ENCODE peak calls at places on chromosomes 3 and 15, in four cellular contexts. X is GM23338, U is left ventricle myocardium inferior, M is spleen. V is an unnamed sample. For H3K4me1, the result is how much of the 10 kb centered on the place peaks cover.

GRCh38 chr3:12644297-12644937 is 19.5 kb downstream of the RAF1 start:
- DNase-seq in M (no peak), U (no peak), X (no peak), V (no peak)

GRCh38 chr3:152474585-152474984 is 205.9 kb downstream of the MBNL1 start:
- DNase-seq in M (no peak), U (no peak), X (peak), V (no peak)

GRCh38 chr3:170322501-170323328 is 34.8 kb upstream of the SKIL start:
- DNase-seq in U (no peak), M (no peak), X (no peak), V (no peak)

GRCh38 chr15:69415381-69415780 is 1.2 kb downstream of the KIF23 start:
- DNase-seq in M (no peak), X (no peak), U (no peak), V (no peak)

GRCh38 chr3:119073258-119074001 is 38.8 kb upstream of the IGSF11 start:
- DNase-seq in X (no peak), M (peak), U (no peak), V (no peak)

GRCh38 chr3:37556789-37557301 is 304.8 kb upstream of the CTDSPL start:
- DNase-seq in M (peak), X (no peak), U (no peak), V (no peak)

GRCh38 chr15:52486003-52486996 is 42.4 kb downstream of the MYO5A start:
- DNase-seq in X (peak), M (no peak), U (no peak), V (no peak)

GRCh38 chr3:171240504-171240835 is 213.9 kb upstream of the SLC2A2 start:
- DNase-seq in X (no peak), U (no peak), M (no peak), V (no peak)

GRCh38 chr3:138492980-138493675 is 58.7 kb downstream of the ESYT3 start:
- DNase-seq in X (no peak), M (no peak), U (no peak), V (no peak)

GRCh38 chr3:124483915-124484470 is 246.3 kb upstream of the UMPS start:
- DNase-seq in M (no peak), U (no peak), X (no peak), V (no peak)
- H3K4me1 ChIP-seq in M (under half), U (under half), X (under half), V (under half)

GRCh38 chr15:78319588-78319987 is 20.2 kb upstream of the SKIC8 start:
- DNase-seq in U (no peak), X (no peak), M (peak), V (no peak)
- H3K4me1 ChIP-seq in U (under half), X (under half), M (under half), V (under half)

GRCh38 chr3:47362704-47363103 is 18.1 kb upstream of the PTPN23 start:
- DNase-seq in U (no peak), M (no peak), X (no peak), V (peak)

GRCh38 chr3:47366833-47367232 is 14.0 kb upstream of the PTPN23 start:
- DNase-seq in X (no peak), U (no peak), M (no peak), V (no peak)

GRCh38 chr3:47370887-47371697 is 9.7 kb upstream of the PTPN23 start:
- DNase-seq in U (no peak), M (peak), X (peak), V (peak)

GRCh38 chr3:47365213-47366153 is 15.3 kb upstream of the PTPN23 start:
- DNase-seq in X (no peak), M (no peak), U (no peak), V (no peak)

GRCh38 chr3:47367631-47368030 is 13.2 kb upstream of the PTPN23 start:
- DNase-seq in U (no peak), X (no peak), M (no peak), V (no peak)
- H3K4me1 ChIP-seq in U (under half), X (under half), M (under half), V (under half)

GRCh38 chr3:113638910-113639309 is 57.5 kb downstream of the USF3 start:
- DNase-seq in U (no peak), X (no peak), M (no peak), V (no peak)

GRCh38 chr3:113639683-113640082 is 56.8 kb downstream of the USF3 start:
- DNase-seq in X (no peak), M (no peak), U (no peak), V (no peak)

GRCh38 chr3:113643583-113643982 is 52.9 kb downstream of the USF3 start:
- DNase-seq in X (no peak), M (no peak), U (no peak), V (no peak)

GRCh38 chr3:113634782-113635474 is 61.5 kb downstream of the USF3 start:
- DNase-seq in M (no peak), X (no peak), U (no peak), V (no peak)

GRCh38 chr3:113637756-113638155 is 58.7 kb downstream of the USF3 start:
- DNase-seq in M (no peak), X (no peak), U (no peak), V (no peak)
- H3K4me1 ChIP-seq in M (under half), X (under half), U (under half), V (under half)

GRCh38 chr15:68300115-68300940 is 22.8 kb downstream of the FEM1B start:
- DNase-seq in M (peak), U (no peak), X (no peak), V (no peak)

GRCh38 chr15:68301300-68301699 is 23.8 kb downstream of the FEM1B start:
- DNase-seq in X (no peak), M (peak), U (no peak), V (no peak)

GRCh38 chr15:68298336-68298735 is 20.8 kb downstream of the FEM1B start:
- DNase-seq in X (no peak), M (peak), U (no peak), V (no peak)

GRCh38 chr15:68299436-68299835 is 21.9 kb downstream of the FEM1B start:
- DNase-seq in M (peak), X (no peak), U (no peak), V (no peak)

GRCh38 chr15:68298882-68299381 is 21.4 kb downstream of the FEM1B start:
- DNase-seq in M (peak), X (no peak), U (no peak), V (no peak)
- H3K4me1 ChIP-seq in M (under half), X (under half), U (half or more), V (under half)

GRCh38 chr3:189948724-189949045 is 172.0 kb downstream of the P3H2 start:
- DNase-seq in U (no peak), X (no peak), M (no peak), V (no peak)
- H3K4me1 ChIP-seq in U (under half), X (under half), M (under half), V (under half)

GRCh38 chr15:67547064-67547463 is 4.6 kb downstream of the MAP2K5 start:
- DNase-seq in U (no peak), M (no peak), X (no peak), V (no peak)

GRCh38 chr15:67548862-67549651 is 6.6 kb downstream of the MAP2K5 start:
- DNase-seq in U (peak), M (no peak), X (peak), V (no peak)

GRCh38 chr15:67549736-67550135 is 7.2 kb downstream of the MAP2K5 start:
- DNase-seq in M (no peak), U (no peak), X (no peak), V (no peak)

GRCh38 chr15:67548532-67548852 is 6.0 kb downstream of the MAP2K5 start:
- DNase-seq in U (no peak), X (no peak), M (no peak), V (no peak)

GRCh38 chr15:67547836-67548531 is 5.5 kb downstream of the MAP2K5 start:
- DNase-seq in X (no peak), M (no peak), U (no peak), V (no peak)
- H3K4me1 ChIP-seq in X (under half), M (under half), U (half or more), V (under half)

GRCh38 chr3:53243785-53244184 is 12.0 kb downstream of the TKT start:
- DNase-seq in M (no peak), U (no peak), X (peak), V (no peak)

GRCh38 chr3:53242642-53243041 is 13.2 kb downstream of the TKT start:
- DNase-seq in X (no peak), U (no peak), M (no peak), V (no peak)

GRCh38 chr3:53244281-53244680 is 11.5 kb downstream of the TKT start:
- DNase-seq in M (no peak), X (no peak), U (no peak), V (no peak)

GRCh38 chr3:53242155-53242554 is 13.7 kb downstream of the TKT start:
- DNase-seq in X (no peak), M (no peak), U (peak), V (no peak)

DNA sequence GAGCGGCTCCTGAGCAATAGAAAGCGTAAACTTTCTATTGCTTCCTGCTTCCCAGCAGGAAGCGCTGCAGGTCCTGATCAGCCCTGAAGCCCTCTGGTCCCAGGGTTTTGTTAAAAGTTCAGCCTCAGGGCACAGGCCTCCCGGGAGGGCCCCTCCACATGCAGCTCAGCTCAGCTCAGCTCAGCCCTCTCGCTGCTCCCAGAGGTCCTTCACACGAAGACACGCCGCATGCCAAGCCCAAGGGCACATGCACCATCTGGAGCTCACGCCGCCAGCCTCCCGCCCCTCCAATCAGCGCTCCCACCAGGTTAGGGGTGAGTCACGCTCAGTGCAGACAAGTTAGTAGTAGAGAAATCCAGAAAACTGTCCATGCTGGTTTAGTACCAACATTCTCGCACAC is 12.7 kb downstream of the TKT start:
- DNase-seq in X (peak), U (no peak), M (no peak), V (no peak)
- H3K4me1 ChIP-seq in X (half or more), U (half or more), M (under half), V (under half)

GRCh38 chr15:73982251-73982962 is 9.7 kb downstream of the STOML1 start:
- DNase-seq in U (peak), M (peak), X (no peak), V (no peak)

GRCh38 chr15:73984208-73984979 is 7.7 kb downstream of the STOML1 start:
- DNase-seq in X (no peak), U (no peak), M (no peak), V (no peak)

GRCh38 chr15:73981761-73982222 is 10.3 kb downstream of the STOML1 start:
- DNase-seq in M (no peak), U (no peak), X (no peak), V (no peak)

GRCh38 chr15:73983773-73984172 is 8.3 kb downstream of the STOML1 start:
- DNase-seq in M (no peak), X (no peak), U (no peak), V (no peak)

GRCh38 chr15:73983211-73983727 is 8.8 kb downstream of the STOML1 start:
- DNase-seq in U (peak), X (no peak), M (no peak), V (no peak)
- H3K4me1 ChIP-seq in U (half or more), X (under half), M (under half), V (under half)